ENCODE peak calls at places on chromosomes 4 and X, in eight cellular contexts. D, L, O, A, J, Z, E and N are unnamed samples.

GRCh38 chr4:80566203-80566872 is 230.8 kb downstream of the CFAP299 start:
- DNase-seq in D (no peak), L (no peak), O (no peak), A (no peak), J (no peak), Z (no peak), E (no peak), N (no peak)

GRCh38 chr4:57351716-57352115 is 241.5 kb upstream of the IGFBP7 start:
- DNase-seq in D (no peak), L (no peak), O (no peak), A (no peak), J (no peak), Z (no peak), E (no peak), N (no peak)

GRCh38 chr4:130131536-130131935 is 1035.6 kb downstream of the C4orf33 start:
- DNase-seq in D (no peak), L (no peak), O (no peak), A (no peak), J (no peak), Z (no peak), E (no peak), N (no peak)

GRCh38 chrX:144531877-144532276 is 648.0 kb downstream of the UBE2NL start:
- DNase-seq in D (no peak), L (no peak), O (no peak), A (no peak), J (no peak), Z (no peak), E (no peak), N (no peak)

GRCh38 chr4:59855630-59856352 is 1344.3 kb upstream of the ADGRL3 start:
- DNase-seq in D (no peak), L (no peak), O (no peak), A (no peak), J (no peak), Z (no peak), E (no peak), N (no peak)

GRCh38 chr4:54663181-54663580 is 5.4 kb downstream of the KIT start:
- DNase-seq in D (no peak), L (no peak), O (no peak), A (no peak), J (no peak), Z (no peak), E (no peak), N (no peak)

GRCh38 chr4:159227984-159228383 is 125.1 kb downstream of the RAPGEF2 start:
- DNase-seq in D (no peak), L (peak; percentile 50), O (peak; percentile 93), A (peak; percentile 63), J (peak; percentile 37), Z (peak; percentile 80), E (no peak), N (no peak)

GRCh38 chr4:4592414-4592813 is 50.6 kb upstream of the STX18 start:
- DNase-seq in D (no peak), L (no peak), O (no peak), A (no peak), J (no peak), Z (no peak), E (no peak), N (no peak)

DNA sequence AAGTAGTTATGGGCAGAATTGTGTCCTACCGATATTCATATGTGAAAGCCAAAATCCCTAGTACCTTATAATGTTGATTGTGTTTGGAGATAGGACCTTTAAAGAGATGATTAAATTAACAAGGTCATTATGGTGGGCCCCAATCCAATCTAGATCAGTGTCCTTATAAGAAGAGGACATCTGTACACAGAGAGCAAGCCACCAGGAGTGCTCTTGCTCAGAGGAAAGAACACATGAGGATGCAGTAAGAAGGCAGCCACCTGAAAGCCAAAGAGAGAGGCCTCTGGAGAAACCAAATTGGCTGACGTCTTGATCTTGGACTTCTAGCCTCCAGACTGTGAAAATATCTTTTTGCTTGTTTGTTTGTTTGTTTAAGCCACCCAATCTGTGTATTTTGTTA is 1290.8 kb upstream of the PABPC4L start:
- DNase-seq in D (no peak), L (no peak), O (no peak), A (no peak), J (no peak), Z (no peak), E (no peak), N (no peak)
- TF ChIP-seq CTCF in D (no peak), L (no peak), O (no peak), A (no peak), J (no peak), Z (no peak), E (no peak), N (no peak)

GRCh38 chrX:97021680-97022079 is 138.0 kb downstream of the RPA4 start:
- DNase-seq in D (no peak), L (no peak), O (peak; percentile 62), A (peak; percentile 6), J (no peak), Z (no peak), E (no peak), N (no peak)

GRCh38 chrX:97011540-97011939 is 127.8 kb downstream of the RPA4 start:
- DNase-seq in D (no peak), L (no peak), O (no peak), A (no peak), J (no peak), Z (no peak), E (no peak), N (no peak)

DNA sequence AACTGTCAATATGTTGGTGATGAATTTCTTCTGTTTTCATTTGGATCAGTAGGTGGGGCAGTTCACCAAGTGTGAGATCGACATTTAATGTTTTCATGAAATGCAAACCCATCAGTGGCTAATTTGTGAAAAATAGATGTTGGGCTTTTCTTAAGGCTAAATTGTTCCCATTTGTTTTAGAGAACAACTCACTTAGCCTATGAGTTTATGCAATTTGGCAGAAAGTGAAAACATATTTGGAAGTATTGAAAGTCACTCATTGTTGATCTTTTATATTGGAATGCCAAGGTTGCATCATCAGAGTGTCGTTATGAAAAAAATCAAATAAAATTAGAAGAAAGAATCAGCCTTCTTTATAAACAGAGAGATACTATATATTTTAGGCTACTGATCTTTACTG is 132.4 kb downstream of the RPA4 start:
- DNase-seq in D (no peak), L (no peak), O (no peak), A (no peak), J (no peak), Z (no peak), E (no peak), N (no peak)
- TF ChIP-seq CTCF in D (no peak), L (no peak), O (no peak), A (peak; percentile 7), J (no peak), Z (peak; percentile 12), E (no peak), N (peak; percentile 21)

DNA sequence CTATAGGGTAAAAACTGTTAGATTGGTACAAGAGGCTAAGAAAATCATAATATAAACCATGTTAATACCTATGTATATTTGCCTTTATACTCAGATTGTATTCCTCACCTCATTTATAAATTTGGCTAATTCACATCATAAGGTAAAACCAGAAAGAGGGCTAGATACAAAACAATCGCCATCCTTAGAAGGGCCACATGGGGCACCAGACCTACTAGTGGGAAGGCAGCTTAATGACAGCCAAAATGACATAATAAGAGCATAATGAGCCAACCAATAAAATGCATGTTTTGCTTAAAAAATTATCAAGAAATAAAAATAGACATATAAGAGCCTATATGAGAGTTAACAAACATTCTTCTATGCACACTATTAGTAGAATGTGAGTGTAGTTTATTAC is 107.3 kb upstream of the PRDX4 start:
- DNase-seq in D (no peak), L (no peak), O (no peak), A (no peak), J (no peak), Z (no peak), E (no peak), N (no peak)
- TF ChIP-seq CTCF in D (no peak), L (no peak), O (no peak), A (no peak), J (no peak), Z (no peak), E (no peak), N (no peak)

DNA sequence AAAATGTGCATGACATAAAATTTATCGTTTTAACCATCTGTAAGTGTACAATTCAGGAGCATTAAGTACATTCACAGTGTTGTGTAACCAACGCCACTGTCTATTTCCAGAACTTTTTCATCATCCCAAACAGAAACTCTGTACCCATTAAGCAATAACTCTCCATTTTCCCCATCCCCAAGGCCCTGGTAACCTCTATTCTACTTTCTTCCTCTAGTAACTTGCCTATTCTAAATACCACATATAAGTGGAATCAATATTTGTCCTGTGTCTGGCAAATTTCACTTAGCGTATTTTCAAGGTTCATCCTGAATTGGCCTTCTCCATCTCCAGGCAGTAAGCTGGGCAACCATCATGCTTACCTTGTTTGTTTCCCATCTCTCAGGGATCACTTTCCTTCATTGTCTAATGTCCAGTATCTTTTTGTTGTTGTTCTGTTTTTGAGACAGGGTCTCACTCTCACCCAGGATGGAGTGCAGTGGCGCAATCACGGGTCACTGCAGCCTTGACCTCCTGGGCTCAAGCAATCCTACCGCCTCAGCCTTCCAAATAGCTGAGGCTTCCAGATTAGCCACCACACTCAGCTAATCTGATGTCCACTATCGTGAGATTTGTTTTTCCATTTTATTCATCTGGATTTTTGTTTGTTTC is 17.7 kb upstream of the GRIPAP1 start:
- DNase-seq in D (no peak), L (no peak), O (no peak), A (no peak), J (no peak), Z (no peak), E (no peak), N (no peak)
- TF ChIP-seq CTCF in D (no peak), L (no peak), O (no peak), A (no peak), J (no peak), Z (no peak), E (no peak), N (no peak)

DNA sequence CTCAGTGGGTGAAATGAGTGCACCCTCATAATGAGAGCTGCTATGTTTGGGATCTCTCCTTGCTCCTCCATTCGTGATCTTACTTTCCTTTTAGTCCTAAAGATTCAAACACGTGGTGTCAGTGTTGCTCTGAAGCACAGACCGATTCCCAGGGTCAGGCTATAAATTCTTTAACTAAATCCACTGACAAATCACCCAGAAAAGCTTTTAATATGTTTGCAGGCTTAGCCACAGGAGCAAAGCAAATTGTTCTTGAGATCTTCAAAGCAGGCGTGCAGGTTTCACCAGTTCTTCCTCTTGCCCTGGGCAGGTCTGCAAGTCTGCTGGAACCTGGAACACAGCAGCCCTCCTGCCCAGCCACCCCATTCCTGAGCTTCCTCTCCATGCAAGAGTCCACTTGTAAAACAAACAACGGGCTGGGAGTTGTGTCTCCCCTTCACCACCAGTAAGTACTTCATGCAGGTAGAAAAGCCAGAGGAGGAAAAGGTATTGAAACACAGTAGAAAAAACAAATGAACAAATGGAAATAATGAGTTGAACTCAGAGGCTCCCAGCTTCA is 70.1 kb upstream of the ENPP6 start:
- DNase-seq in D (no peak), L (no peak), O (peak; percentile 66), A (peak; percentile 33), J (no peak), Z (peak; percentile 72), E (peak; percentile 42), N (no peak)
- TF ChIP-seq CTCF in D (no peak), L (no peak), O (no peak), A (peak; percentile 71), J (peak; percentile 32), Z (peak; percentile 63), E (peak; percentile 39), N (peak; percentile 52)